ENCODE peak calls at places on chromosomes 6 and 20, in seven cellular contexts. A, U, S, Z, W, X and Q are unnamed samples.

GRCh38 chr20:3970016-3970415 is 45.3 kb downstream of the RNF24 start:
- DNase-seq in A (no peak), U (no peak), S (no peak), Z (no peak), W (no peak), X (no peak), Q (no peak)

GRCh38 chr6:147081210-147081609 is 123.0 kb upstream of the STXBP5 start:
- DNase-seq in A (peak), U (peak), S (no peak), Z (no peak), W (no peak), X (no peak), Q (no peak)

GRCh38 chr6:10855233-10855632 is 16.9 kb upstream of the MAK start:
- DNase-seq in A (no peak), U (no peak), S (no peak), Z (no peak), W (no peak), X (peak), Q (no peak)

GRCh38 chr6:135624402-135625297 is 127.1 kb upstream of the AHI1 start:
- DNase-seq in A (no peak), U (no peak), S (no peak), Z (no peak), W (peak), X (no peak), Q (no peak)

GRCh38 chr6:90413867-90414266 is 117.2 kb upstream of the BACH2 start:
- DNase-seq in A (no peak), U (peak), S (peak), Z (peak), W (peak), X (peak), Q (no peak)

GRCh38 chr20:32455901-32456701 is 98.0 kb downstream of the ASXL1 start:
- DNase-seq in A (no peak), U (no peak), S (no peak), Z (no peak), W (no peak), X (no peak), Q (no peak)

GRCh38 chr6:170221753-170222400 is 69.0 kb downstream of the DLL1 start:
- DNase-seq in A (no peak), U (no peak), S (no peak), Z (no peak), W (no peak), X (no peak), Q (no peak)

GRCh38 chr20:2460752-2461424 is 9.7 kb downstream of the SNRPB start:
- DNase-seq in A (no peak), U (no peak), S (no peak), Z (no peak), W (no peak), X (no peak), Q (no peak)

GRCh38 chr6:111747791-111748190 is 125.5 kb downstream of the FYN start:
- DNase-seq in A (no peak), U (no peak), S (no peak), Z (no peak), W (no peak), X (no peak), Q (no peak)

GRCh38 chr6:119349341-119350201 is at the start of gene MAN1A1:
- DNase-seq in A (peak), U (peak), S (peak), Z (peak), W (peak), X (peak), Q (peak)

GRCh38 chr6:159044899-159045727 is at the start of gene TAGAP:
- DNase-seq in A (no peak), U (peak), S (no peak), Z (no peak), W (no peak), X (peak), Q (peak)

GRCh38 chr6:21931641-21932335 is 338.2 kb downstream of the SOX4 start:
- DNase-seq in A (peak), U (peak), S (no peak), Z (no peak), W (peak), X (no peak), Q (no peak)

GRCh38 chr6:158057213-158057987 is 75.7 kb downstream of the SYNJ2 start:
- DNase-seq in A (peak), U (peak), S (no peak), Z (no peak), W (peak), X (no peak), Q (no peak)

GRCh38 chr20:54098044-54098443 is 27.6 kb upstream of the BCAS1 start:
- DNase-seq in A (no peak), U (no peak), S (no peak), Z (no peak), W (no peak), X (no peak), Q (no peak)

GRCh38 chr20:31570735-31571617 is 34.1 kb upstream of the ID1 start:
- DNase-seq in A (no peak), U (no peak), S (no peak), Z (no peak), W (no peak), X (no peak), Q (no peak)

GRCh38 chr6:160871320-160871719 is 120.2 kb upstream of the MAP3K4 start:
- DNase-seq in A (no peak), U (no peak), S (no peak), Z (no peak), W (no peak), X (no peak), Q (peak)

GRCh38 chr20:61895016-61895415 is 170.7 kb downstream of the TAF4 start:
- DNase-seq in A (no peak), U (no peak), S (no peak), Z (no peak), W (no peak), X (no peak), Q (no peak)

GRCh38 chr20:10713161-10713560 is 39.4 kb upstream of the JAG1 start:
- DNase-seq in A (no peak), U (no peak), S (no peak), Z (no peak), W (no peak), X (no peak), Q (no peak)

GRCh38 chr20:43231829-43232228 is 42.1 kb upstream of the PTPRT start:
- DNase-seq in A (no peak), U (no peak), S (no peak), Z (no peak), W (no peak), X (no peak), Q (no peak)

GRCh38 chr20:34624628-34625027 is 52.3 kb downstream of the PIGU start:
- DNase-seq in A (no peak), U (peak), S (no peak), Z (no peak), W (no peak), X (no peak), Q (no peak)

GRCh38 chr6:154106251-154106650 is 67.2 kb downstream of the OPRM1 start:
- DNase-seq in A (peak), U (peak), S (no peak), Z (no peak), W (no peak), X (no peak), Q (no peak)

GRCh38 chr6:26351544-26351953 is 13.4 kb upstream of the BTN3A2 start:
- DNase-seq in A (peak), U (peak), S (no peak), Z (no peak), W (peak), X (no peak), Q (no peak)

GRCh38 chr20:10469599-10469998 is 34.5 kb downstream of the SLX4IP start:
- DNase-seq in A (peak), U (peak), S (peak), Z (peak), W (peak), X (peak), Q (peak)

GRCh38 chr20:44083220-44083933 is 103.6 kb downstream of the JPH2 start:
- DNase-seq in A (peak), U (peak), S (no peak), Z (no peak), W (peak), X (no peak), Q (no peak)

GRCh38 chr6:144467153-144467762 is 182.1 kb downstream of the UTRN start:
- DNase-seq in A (peak), U (peak), S (no peak), Z (no peak), W (no peak), X (no peak), Q (no peak)

GRCh38 chr6:57063847-57064246 is 17.4 kb downstream of the KIAA1586 start:
- DNase-seq in A (no peak), U (no peak), S (no peak), Z (no peak), W (no peak), X (no peak), Q (no peak)

GRCh38 chr6:67394254-67394653 is 1240.8 kb upstream of the ADGRB3 start:
- DNase-seq in A (no peak), U (no peak), S (no peak), Z (no peak), W (no peak), X (no peak), Q (no peak)

GRCh38 chr6:160400426-160400825 is 52.2 kb downstream of the SLC22A3 start:
- DNase-seq in A (peak), U (no peak), S (no peak), Z (no peak), W (peak), X (no peak), Q (no peak)

GRCh38 chr20:63090682-63091571 is 84.2 kb upstream of the BHLHE23 start:
- DNase-seq in A (no peak), U (no peak), S (no peak), Z (peak), W (no peak), X (no peak), Q (no peak)

GRCh38 chr6:1614767-1615650 is 5.3 kb downstream of the FOXC1 start:
- DNase-seq in A (no peak), U (peak), S (peak), Z (peak), W (no peak), X (no peak), Q (no peak)

GRCh38 chr6:117533775-117534174 is 51.3 kb downstream of the DCBLD1 start:
- DNase-seq in A (no peak), U (no peak), S (no peak), Z (no peak), W (no peak), X (no peak), Q (no peak)

GRCh38 chr6:6243846-6244245 is 76.6 kb downstream of the F13A1 start:
- DNase-seq in A (peak), U (no peak), S (no peak), Z (no peak), W (no peak), X (no peak), Q (no peak)

GRCh38 chr6:15408008-15408407 is 162.1 kb downstream of the JARID2 start:
- DNase-seq in A (no peak), U (no peak), S (no peak), Z (no peak), W (no peak), X (no peak), Q (no peak)

GRCh38 chr6:15408758-15409157 is 162.9 kb downstream of the JARID2 start:
- DNase-seq in A (no peak), U (no peak), S (no peak), Z (no peak), W (no peak), X (no peak), Q (no peak)

GRCh38 chr6:15405111-15405510 is 159.2 kb downstream of the JARID2 start:
- DNase-seq in A (no peak), U (no peak), S (no peak), Z (no peak), W (no peak), X (no peak), Q (no peak)

GRCh38 chr6:15404700-15404980 is 158.8 kb downstream of the JARID2 start:
- DNase-seq in A (no peak), U (no peak), S (no peak), Z (no peak), W (no peak), X (no peak), Q (no peak)

GRCh38 chr6:15406452-15406851 is 160.6 kb downstream of the JARID2 start:
- DNase-seq in A (no peak), U (no peak), S (no peak), Z (no peak), W (no peak), X (no peak), Q (no peak)
- TF ChIP-seq CTCF in A (no peak), U (no peak), S (no peak), Z (no peak), W (no peak), X (no peak), Q (no peak)

GRCh38 chr6:125665415-125665814 is 84.0 kb upstream of the HEY2 start:
- DNase-seq in A (no peak), U (no peak), S (no peak), Z (no peak), W (no peak), X (no peak), Q (no peak)

GRCh38 chr6:125658125-125658524 is 91.3 kb upstream of the HEY2 start:
- DNase-seq in A (no peak), U (no peak), S (no peak), Z (no peak), W (no peak), X (no peak), Q (no peak)

GRCh38 chr6:125659887-125660286 is 89.5 kb upstream of the HEY2 start:
- DNase-seq in A (no peak), U (no peak), S (no peak), Z (no peak), W (no peak), X (no peak), Q (no peak)

GRCh38 chr6:125658759-125659431 is 90.5 kb upstream of the HEY2 start:
- DNase-seq in A (peak), U (peak), S (no peak), Z (no peak), W (no peak), X (no peak), Q (no peak)

DNA sequence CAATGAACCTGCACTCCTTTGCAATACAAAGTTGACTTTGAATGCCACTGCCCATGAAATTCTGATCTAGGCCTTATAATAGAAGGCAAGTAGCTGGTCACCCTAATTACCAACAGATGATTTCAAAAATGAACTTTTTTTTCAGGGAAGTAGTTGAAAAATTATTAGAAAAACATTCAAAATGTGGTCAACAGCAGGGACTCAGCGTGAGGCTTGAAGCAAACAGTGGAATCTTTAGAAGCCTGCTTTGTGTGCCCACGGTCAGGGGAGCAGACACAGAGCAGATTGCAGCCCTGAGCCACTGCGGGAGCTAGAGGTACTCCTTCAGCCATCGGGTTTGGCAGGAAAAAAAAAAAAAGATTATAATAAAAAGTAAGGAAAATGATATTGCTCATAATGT is 87.1 kb upstream of the HEY2 start:
- DNase-seq in A (no peak), U (no peak), S (no peak), Z (no peak), W (no peak), X (no peak), Q (no peak)
- TF ChIP-seq CTCF in A (no peak), U (no peak), S (no peak), Z (no peak), W (no peak), X (no peak), Q (no peak)

GRCh38 chr6:33794910-33795615 is 6.1 kb upstream of the LEMD2 start:
- DNase-seq in A (no peak), U (no peak), S (no peak), Z (no peak), W (no peak), X (no peak), Q (no peak)
- TF ChIP-seq CTCF in A (no peak), U (no peak), S (no peak), Z (no peak), W (no peak), X (no peak), Q (no peak)

GRCh38 chr6:16228709-16229665 is 9.4 kb upstream of the GMPR start:
- DNase-seq in A (no peak), U (no peak), S (no peak), Z (peak), W (peak), X (no peak), Q (no peak)
- TF ChIP-seq CTCF in A (no peak), U (no peak), S (no peak), Z (no peak), W (no peak), X (no peak), Q (no peak)

DNA sequence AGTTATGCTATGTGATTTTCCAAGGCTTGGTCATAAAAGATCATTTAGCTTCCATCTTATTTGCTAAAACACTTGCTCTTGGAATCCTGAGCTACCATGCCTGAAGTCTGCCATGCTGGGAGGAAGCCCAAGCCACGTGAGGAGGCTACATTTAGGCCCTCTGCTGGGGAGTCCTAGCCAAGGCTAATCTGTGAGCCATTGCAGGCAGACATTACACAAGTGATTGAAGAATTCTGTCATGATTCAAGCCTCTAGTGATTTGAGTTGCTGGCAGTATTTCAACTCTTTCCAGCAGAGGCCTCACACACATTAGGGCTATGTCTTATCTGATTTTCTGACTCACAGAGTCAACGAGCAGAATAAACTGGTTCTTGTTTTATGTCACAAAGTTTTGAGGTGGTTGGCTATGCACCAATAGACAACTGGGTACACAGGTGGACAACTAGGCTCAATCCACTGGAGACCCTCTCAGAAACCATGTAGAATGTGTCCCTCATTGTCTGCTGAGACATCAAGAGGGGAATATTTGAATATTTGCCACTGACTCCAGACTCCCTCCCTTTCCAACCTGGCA is 227.2 kb upstream of the SULF2 start:
- DNase-seq in A (peak), U (peak), S (no peak), Z (no peak), W (peak), X (peak), Q (no peak)
- TF ChIP-seq CTCF in A (peak), U (peak), S (no peak), Z (no peak), W (no peak), X (peak), Q (no peak)